ENCODE peak calls at places on chromosomes 1 and 21, in four cellular contexts. J is left ventricle myocardium inferior, Q is upper lobe of right lung, E is NT2/D1. S is an unnamed sample.

GRCh38 chr1:85628791-85629531 is 48.4 kb downstream of the CCN1 start:
- DNase-seq in J (peak; percentile 52), Q (peak; percentile 77), E (no peak), S (peak; percentile 25)

GRCh38 chr1:85091647-85092295 is 43.5 kb upstream of the MCOLN3 start:
- DNase-seq in J (no peak), Q (no peak), E (no peak), S (no peak)

GRCh38 chr21:15229390-15229789 is 164.6 kb upstream of the NRIP1 start:
- DNase-seq in J (no peak), Q (no peak), E (no peak), S (no peak)

GRCh38 chr1:180288232-180288818 is 58.3 kb downstream of the LHX4 start:
- DNase-seq in J (no peak), Q (no peak), E (no peak), S (peak; percentile 82)

GRCh38 chr1:4086085-4086850 is 186.2 kb upstream of the C1orf174 start:
- DNase-seq in J (no peak), Q (no peak), E (no peak), S (no peak)

GRCh38 chr21:43864313-43864805 is 664 bp upstream of the AGPAT3 start:
- DNase-seq in J (peak; percentile 53), Q (peak; percentile 87), E (no peak), S (peak; percentile 53)

GRCh38 chr1:222911866-222912265 is 97.0 kb downstream of the DISP1 start:
- DNase-seq in J (no peak), Q (no peak), E (no peak), S (no peak)

GRCh38 chr1:44408181-44409018 is 3.3 kb downstream of the RNF220 start:
- DNase-seq in J (no peak), Q (no peak), E (no peak), S (no peak)

GRCh38 chr1:109399326-109399957 is 1.7 kb upstream of the SORT1 start:
- DNase-seq in J (no peak), Q (no peak), E (peak; percentile 55), S (no peak)

GRCh38 chr1:163315773-163316374 is 5.9 kb upstream of the NUF2 start:
- DNase-seq in J (no peak), Q (no peak), E (peak; percentile 28), S (no peak)

GRCh38 chr1:107076846-107077245 is 20.4 kb downstream of the PRMT6 start:
- DNase-seq in J (no peak), Q (no peak), E (peak; percentile 6), S (no peak)

GRCh38 chr1:17370618-17371017 is 1.4 kb upstream of the PADI6 start:
- DNase-seq in J (no peak), Q (no peak), E (no peak), S (no peak)

GRCh38 chr1:23395849-23396248 is 26.2 kb upstream of the ZNF436 start:
- DNase-seq in J (no peak), Q (no peak), E (no peak), S (no peak)
- H3K9me3 ChIP-seq in J (no peaks in the 10 kb centered on the region), Q (no peaks in the 10 kb centered on the region), E (no peaks in the 10 kb centered on the region), S (no peaks in the 10 kb centered on the region)

GRCh38 chr1:41673355-41673754 is 188.9 kb upstream of the EDN2 start:
- DNase-seq in J (no peak), Q (peak; percentile 21), E (no peak), S (no peak)
- H3K4me3 ChIP-seq in J (no peak overlapping the region), Q (no peak overlapping the region), E (no peak overlapping the region), S (no peak overlapping the region)

DNA sequence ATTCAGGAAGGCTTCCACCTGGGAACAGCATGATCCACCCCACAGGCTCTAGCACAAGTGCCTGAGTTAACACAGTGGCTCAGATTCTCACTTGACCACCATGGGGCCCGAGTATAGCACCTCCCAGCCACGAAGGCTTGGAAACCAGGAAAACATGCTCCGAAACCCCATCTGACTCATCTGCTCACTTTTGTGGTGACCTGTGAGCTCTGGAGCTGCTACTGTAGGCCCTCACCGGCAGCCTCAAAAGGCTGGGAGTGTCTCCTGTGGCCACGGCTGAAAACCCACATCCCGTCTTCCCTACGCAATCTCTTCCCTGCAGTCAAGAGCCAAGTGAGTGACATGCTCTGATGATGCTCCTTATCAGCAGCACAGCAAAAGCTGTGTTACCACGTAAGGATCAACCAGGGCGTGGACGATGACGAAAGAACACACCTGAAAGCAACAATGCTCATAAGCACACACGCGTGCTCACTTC is 81.4 kb downstream of the TGFBR3 start:
- DNase-seq in J (no peak), Q (no peak), E (no peak), S (no peak)
- H3K4me1 ChIP-seq in J (peaks cover 71% of the 10 kb centered on the region), Q (peaks cover 33% of the 10 kb centered on the region), E (no peaks in the 10 kb centered on the region), S (peaks cover 22% of the 10 kb centered on the region)

GRCh38 chr1:158089476-158089875 is 91.2 kb upstream of the CD1D start:
- DNase-seq in J (no peak), Q (peak; percentile 43), E (no peak), S (no peak)

GRCh38 chr1:158095737-158096335 is 84.9 kb upstream of the CD1D start:
- DNase-seq in J (no peak), Q (no peak), E (no peak), S (no peak)

GRCh38 chr1:158094571-158094970 is 86.1 kb upstream of the CD1D start:
- DNase-seq in J (no peak), Q (peak; percentile 52), E (no peak), S (no peak)

GRCh38 chr1:158089925-158090675 is 90.6 kb upstream of the CD1D start:
- DNase-seq in J (no peak), Q (no peak), E (no peak), S (no peak)

GRCh38 chr1:158093376-158093775 is 87.3 kb upstream of the CD1D start:
- DNase-seq in J (no peak), Q (peak; percentile 41), E (no peak), S (no peak)
- H3K9me3 ChIP-seq in J (no peaks in the 10 kb centered on the region), Q (no peaks in the 10 kb centered on the region), E (no peaks in the 10 kb centered on the region), S (no peaks in the 10 kb centered on the region)

GRCh38 chr1:58829861-58830260 is 46.0 kb upstream of the JUN start:
- DNase-seq in J (no peak), Q (no peak), E (no peak), S (no peak)
- H3K4me3 ChIP-seq in J (no peak overlapping the region), Q (no peak overlapping the region), E (no peak overlapping the region), S (no peak overlapping the region)

DNA sequence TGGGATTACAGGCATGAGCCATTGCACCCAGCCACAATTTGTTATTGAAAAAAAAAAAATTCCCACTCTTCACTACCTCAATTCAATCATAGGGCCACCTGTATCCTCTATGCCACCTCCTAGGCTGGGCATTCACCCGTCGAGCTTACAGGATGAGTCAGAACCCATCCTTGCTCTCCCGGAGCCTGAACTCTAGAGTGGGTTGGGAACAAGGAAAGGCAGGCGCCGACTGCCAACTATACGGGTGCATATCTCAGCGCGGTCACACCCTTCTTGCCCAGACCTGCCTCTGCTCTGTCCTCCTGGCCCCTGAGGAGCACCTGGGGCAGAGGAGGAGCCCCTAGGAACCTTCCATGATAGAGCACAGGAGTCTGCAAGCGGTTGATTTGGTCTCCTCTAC is 21.4 kb upstream of the LBR start:
- DNase-seq in J (no peak), Q (peak; percentile 25), E (no peak), S (no peak)
- H3K4me1 ChIP-seq in J (peaks cover 50% of the 10 kb centered on the region), Q (peaks cover 47% of the 10 kb centered on the region), E (peaks cover 21% of the 10 kb centered on the region), S (peaks cover 13% of the 10 kb centered on the region)

DNA sequence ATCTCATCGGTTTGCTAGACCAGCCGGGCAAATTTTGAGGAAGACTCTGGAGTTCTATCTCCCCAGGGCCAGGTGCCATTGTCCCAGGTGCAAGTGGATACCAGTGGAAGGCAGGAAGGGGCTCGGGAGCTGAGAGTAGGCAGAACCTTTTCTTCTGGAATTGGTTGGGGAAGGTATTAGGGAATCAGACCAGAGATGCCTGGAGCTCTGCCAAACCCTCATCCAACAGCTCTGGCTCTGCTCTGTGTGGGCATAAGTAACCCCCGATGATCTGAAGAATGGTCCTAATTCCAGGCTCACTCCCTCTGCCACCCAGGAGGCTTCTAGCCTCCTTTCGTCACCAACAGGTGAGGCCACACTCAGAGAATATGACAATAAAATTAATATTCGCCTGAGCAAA is 69.9 kb downstream of the PGBD5 start:
- DNase-seq in J (no peak), Q (no peak), E (no peak), S (no peak)
- H3K9me3 ChIP-seq in J (no peaks in the 10 kb centered on the region), Q (no peaks in the 10 kb centered on the region), E (no peaks in the 10 kb centered on the region), S (no peaks in the 10 kb centered on the region)

DNA sequence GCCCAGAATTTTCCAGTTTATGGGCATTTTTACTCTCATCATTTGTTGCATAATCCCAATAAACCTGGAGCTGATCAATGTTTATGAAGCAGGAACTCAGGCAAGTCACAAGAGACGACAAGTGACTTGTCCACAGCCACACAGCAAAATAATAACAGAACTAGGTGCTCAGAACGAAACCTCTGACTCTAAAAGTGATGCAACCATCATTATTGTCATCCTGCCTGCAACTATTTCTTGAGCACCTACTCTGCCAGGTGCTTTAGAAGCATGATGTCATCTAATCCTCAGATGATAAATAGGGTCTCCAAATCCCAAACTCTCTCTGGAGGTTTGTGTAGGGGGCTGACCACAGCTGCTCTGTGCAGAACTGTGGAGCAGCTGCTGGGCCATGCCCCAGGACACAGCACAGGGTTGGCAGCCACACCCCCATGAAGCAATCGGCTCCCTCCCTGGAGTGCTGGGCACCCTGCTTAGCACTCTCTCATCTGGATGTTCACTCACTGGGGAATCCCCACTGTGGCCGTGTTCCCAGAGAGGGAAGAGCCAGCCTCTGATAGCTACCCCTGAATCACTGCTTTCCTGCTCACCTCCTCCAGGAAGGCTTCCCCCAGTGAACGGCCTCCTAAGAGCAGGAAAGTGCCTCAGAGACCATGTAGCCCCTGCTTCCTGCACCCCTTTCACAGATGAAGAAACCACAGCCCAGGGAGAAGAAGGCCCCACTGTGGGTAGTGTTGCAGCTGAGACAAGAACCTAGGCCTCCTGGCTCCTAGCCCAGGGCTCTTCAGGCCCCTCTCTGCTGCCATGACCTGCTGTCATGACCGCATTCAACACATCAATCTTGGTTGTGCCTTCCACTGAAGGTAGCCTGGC is 2.1 kb downstream of the TTC22 start:
- DNase-seq in J (no peak), Q (peak; percentile 72), E (no peak), S (no peak)
- H3K4me3 ChIP-seq in J (no peak overlapping the region), Q (peak overlapping the region; percentile 52), E (no peak overlapping the region), S (no peak overlapping the region)

S was measured in right cardiac atrium.